ENCODE peak calls at places on chromosomes 12 and 14, in ten cellular contexts. B, U, D, Q, V, O, R, J, K and G are unnamed samples.

GRCh38 chr12:32541754-32542374 is 137.2 kb upstream of the DNM1L start:
- DNase-seq in B (no peak), U (no peak), D (no peak), Q (peak), V (peak), O (no peak), R (no peak), J (no peak), K (no peak), G (peak)

GRCh38 chr12:92539966-92540791 is 162.6 kb upstream of the PLEKHG7 start:
- DNase-seq in B (no peak), U (no peak), D (peak), Q (peak), V (no peak), O (no peak), R (no peak), J (no peak), K (no peak), G (no peak)

GRCh38 chr14:39472078-39472477 is 39.8 kb upstream of the FBXO33 start:
- DNase-seq in B (no peak), U (no peak), D (no peak), Q (no peak), V (no peak), O (no peak), R (no peak), J (no peak), K (no peak), G (no peak)

GRCh38 chr12:104171785-104172563 is 34.0 kb upstream of the NFYB start:
- DNase-seq in B (no peak), U (no peak), D (no peak), Q (no peak), V (no peak), O (no peak), R (no peak), J (no peak), K (no peak), G (no peak)

GRCh38 chr12:68899251-68899771 is 33.7 kb downstream of the CPM start:
- DNase-seq in B (peak), U (no peak), D (no peak), Q (no peak), V (peak), O (peak), R (peak), J (peak), K (peak), G (peak)

GRCh38 chr14:50854521-50854920 is 17.3 kb upstream of the ABHD12B start:
- DNase-seq in B (no peak), U (no peak), D (no peak), Q (no peak), V (no peak), O (no peak), R (no peak), J (no peak), K (no peak), G (no peak)

GRCh38 chr12:106978035-106978800 is 8.7 kb downstream of the MTERF2 start:
- DNase-seq in B (peak), U (no peak), D (peak), Q (no peak), V (peak), O (no peak), R (no peak), J (no peak), K (no peak), G (no peak)

GRCh38 chr14:61153436-61153835 is 127.7 kb downstream of the TMEM30B start:
- DNase-seq in B (no peak), U (no peak), D (no peak), Q (no peak), V (peak), O (no peak), R (peak), J (no peak), K (no peak), G (no peak)

GRCh38 chr14:22071001-22071400 is 397.4 kb upstream of the OR4E1 start:
- DNase-seq in B (no peak), U (peak), D (no peak), Q (no peak), V (no peak), O (no peak), R (no peak), J (no peak), K (no peak), G (no peak)

GRCh38 chr14:48853159-48853558 is 733.0 kb downstream of the RPS29 start:
- DNase-seq in B (no peak), U (no peak), D (no peak), Q (no peak), V (no peak), O (no peak), R (no peak), J (no peak), K (no peak), G (no peak)

GRCh38 chr14:96554315-96554910 is 52.2 kb downstream of the PAPOLA start:
- DNase-seq in B (no peak), U (no peak), D (no peak), Q (no peak), V (no peak), O (no peak), R (no peak), J (no peak), K (no peak), G (no peak)

GRCh38 chr12:97555547-97556200 is 93.1 kb downstream of the RMST start:
- DNase-seq in B (no peak), U (no peak), D (no peak), Q (no peak), V (no peak), O (no peak), R (no peak), J (no peak), K (no peak), G (no peak)

GRCh38 chr12:4031703-4032291 is 158.6 kb upstream of the PARP11 start:
- DNase-seq in B (peak), U (no peak), D (no peak), Q (peak), V (peak), O (peak), R (peak), J (no peak), K (peak), G (no peak)

GRCh38 chr12:43676183-43676813 is 82.3 kb downstream of the PUS7L start:
- DNase-seq in B (no peak), U (peak), D (no peak), Q (peak), V (peak), O (no peak), R (peak), J (no peak), K (no peak), G (no peak)

DNA sequence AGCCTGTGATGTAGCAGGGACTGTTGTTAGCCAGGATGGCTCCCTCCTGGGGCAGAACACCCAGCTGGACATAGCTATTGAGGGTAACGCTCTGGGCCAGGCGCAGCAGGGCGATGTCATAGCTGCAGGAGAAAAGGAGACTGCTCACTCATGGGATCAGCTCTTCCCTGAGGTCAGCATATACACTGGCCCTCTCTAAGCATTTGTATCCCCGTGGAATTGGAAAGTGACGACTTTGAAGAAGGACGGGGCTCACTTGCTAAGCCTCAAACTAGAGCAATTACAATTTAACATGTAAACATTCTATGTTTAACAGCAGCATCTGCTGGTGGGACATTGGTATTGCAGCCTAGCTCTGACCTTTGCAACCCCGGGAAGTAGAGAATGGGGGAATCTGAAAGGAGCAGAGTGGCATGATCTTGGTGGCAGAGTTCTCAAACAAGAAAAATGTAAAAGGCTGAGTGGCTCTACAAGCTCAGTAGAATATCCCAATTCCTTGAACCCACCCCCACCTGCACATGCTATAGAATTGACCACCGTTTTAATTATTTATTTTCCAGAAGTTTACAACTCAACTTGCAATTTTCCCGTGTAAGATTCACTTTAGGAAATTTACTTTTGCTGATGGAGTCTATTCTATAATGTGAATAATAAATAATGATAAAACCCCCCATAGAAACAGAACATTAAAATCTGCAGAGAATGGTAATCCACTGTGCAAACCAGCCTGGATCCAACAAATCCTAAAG is 5.0 kb downstream of the CELA1 start:
- DNase-seq in B (peak), U (peak), D (peak), Q (peak), V (peak), O (peak), R (peak), J (no peak), K (peak), G (no peak)
- H3K4me3 ChIP-seq in B (peak), U (peak), D (peak), Q (no peak), V (peak), O (peak), R (no peak), J (no peak), K (no peak), G (peak)

GRCh38 chr14:90759370-90760054 is 56.7 kb downstream of the TTC7B start:
- DNase-seq in B (no peak), U (no peak), D (peak), Q (no peak), V (no peak), O (no peak), R (no peak), J (no peak), K (no peak), G (no peak)
- H3K4me3 ChIP-seq in B (no peak), U (no peak), D (peak), Q (no peak), V (no peak), O (no peak), R (no peak), J (no peak), K (no peak), G (no peak)

GRCh38 chr14:24398943-24399801 is at the start of gene NYNRIN:
- DNase-seq in B (peak), U (no peak), D (no peak), Q (peak), V (no peak), O (no peak), R (peak), J (no peak), K (no peak), G (no peak)

GRCh38 chr14:24397639-24398297 is 1.0 kb upstream of the NYNRIN start:
- DNase-seq in B (no peak), U (no peak), D (no peak), Q (peak), V (no peak), O (no peak), R (no peak), J (no peak), K (no peak), G (no peak)

GRCh38 chr14:24398298-24398942 is 383 bp upstream of the NYNRIN start:
- DNase-seq in B (peak), U (no peak), D (peak), Q (peak), V (peak), O (no peak), R (no peak), J (no peak), K (no peak), G (no peak)

GRCh38 chr14:24401810-24402702 is 3.3 kb downstream of the NYNRIN start:
- DNase-seq in B (no peak), U (no peak), D (no peak), Q (no peak), V (no peak), O (no peak), R (no peak), J (no peak), K (no peak), G (no peak)

GRCh38 chr14:24399981-24400718 is 1.3 kb downstream of the NYNRIN start:
- DNase-seq in B (no peak), U (no peak), D (no peak), Q (no peak), V (no peak), O (no peak), R (no peak), J (no peak), K (no peak), G (no peak)
- H3K4me3 ChIP-seq in B (peak), U (no peak), D (peak), Q (no peak), V (peak), O (peak), R (peak), J (no peak), K (no peak), G (peak)

DNA sequence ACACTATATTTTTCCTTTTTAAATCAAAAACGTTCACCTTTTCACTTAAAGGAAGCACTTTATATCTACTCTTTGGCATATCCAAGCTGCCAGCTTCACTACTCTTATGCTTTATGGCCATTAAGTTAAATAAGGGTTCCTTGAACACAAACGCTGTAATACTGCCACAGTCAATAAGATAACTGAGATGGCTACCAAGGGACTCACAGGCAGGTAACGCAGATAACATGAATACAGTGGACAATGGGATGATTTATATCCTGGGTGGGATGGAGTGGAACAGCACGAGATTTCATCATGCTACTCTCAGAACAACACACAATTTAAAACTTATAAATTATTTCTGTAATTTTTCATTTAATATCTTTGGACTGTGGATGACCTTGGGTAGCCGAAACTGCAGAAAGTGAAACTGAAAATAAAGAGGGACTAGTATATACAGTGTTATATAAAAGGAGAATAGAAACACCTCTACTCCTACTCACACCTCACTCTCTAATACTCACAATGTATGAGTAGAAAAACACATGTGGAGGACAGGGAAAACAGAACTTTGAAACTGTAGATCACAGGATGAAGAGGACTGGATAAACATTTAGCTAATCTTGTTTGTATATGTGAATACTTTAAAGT is 367.3 kb downstream of the C12orf50 start:
- DNase-seq in B (no peak), U (peak), D (no peak), Q (no peak), V (no peak), O (no peak), R (peak), J (no peak), K (no peak), G (no peak)
- H3K4me3 ChIP-seq in B (peak), U (no peak), D (no peak), Q (no peak), V (peak), O (no peak), R (no peak), J (peak), K (no peak), G (no peak)

GRCh38 chr14:69693145-69693544 is 73.8 kb upstream of the SRSF5 start:
- DNase-seq in B (no peak), U (peak), D (no peak), Q (peak), V (peak), O (no peak), R (no peak), J (no peak), K (no peak), G (no peak)

GRCh38 chr14:69690042-69690441 is 76.9 kb upstream of the SRSF5 start:
- DNase-seq in B (no peak), U (no peak), D (no peak), Q (no peak), V (no peak), O (no peak), R (no peak), J (no peak), K (no peak), G (no peak)

GRCh38 chr14:69694730-69695663 is 71.9 kb upstream of the SRSF5 start:
- DNase-seq in B (no peak), U (no peak), D (no peak), Q (peak), V (peak), O (no peak), R (peak), J (no peak), K (no peak), G (no peak)

GRCh38 chr14:69693823-69694729 is 72.9 kb upstream of the SRSF5 start:
- DNase-seq in B (peak), U (peak), D (no peak), Q (no peak), V (no peak), O (no peak), R (no peak), J (peak), K (no peak), G (peak)

GRCh38 chr14:69692542-69693053 is 74.3 kb upstream of the SRSF5 start:
- DNase-seq in B (no peak), U (no peak), D (no peak), Q (peak), V (no peak), O (no peak), R (no peak), J (no peak), K (no peak), G (no peak)
- H3K4me3 ChIP-seq in B (no peak), U (no peak), D (no peak), Q (no peak), V (no peak), O (no peak), R (no peak), J (no peak), K (no peak), G (no peak)

GRCh38 chr12:115920395-115921183 is 356.9 kb downstream of the MED13L start:
- DNase-seq in B (no peak), U (no peak), D (no peak), Q (no peak), V (no peak), O (no peak), R (peak), J (no peak), K (no peak), G (no peak)

GRCh38 chr12:115914122-115914521 is 363.4 kb downstream of the MED13L start:
- DNase-seq in B (no peak), U (no peak), D (no peak), Q (no peak), V (no peak), O (no peak), R (no peak), J (no peak), K (no peak), G (no peak)

GRCh38 chr12:115912440-115912839 is 365.1 kb downstream of the MED13L start:
- DNase-seq in B (no peak), U (no peak), D (no peak), Q (no peak), V (no peak), O (no peak), R (no peak), J (no peak), K (no peak), G (no peak)

GRCh38 chr12:115918763-115919162 is 358.7 kb downstream of the MED13L start:
- DNase-seq in B (no peak), U (no peak), D (no peak), Q (no peak), V (no peak), O (no peak), R (no peak), J (no peak), K (no peak), G (no peak)

GRCh38 chr12:115916910-115917668 is 360.4 kb downstream of the MED13L start:
- DNase-seq in B (peak), U (peak), D (peak), Q (peak), V (peak), O (no peak), R (no peak), J (no peak), K (peak), G (no peak)
- H3K4me3 ChIP-seq in B (peak), U (no peak), D (peak), Q (no peak), V (no peak), O (no peak), R (no peak), J (no peak), K (no peak), G (no peak)

GRCh38 chr12:16303939-16304338 is 26.5 kb upstream of the SLC15A5 start:
- DNase-seq in B (no peak), U (no peak), D (no peak), Q (no peak), V (peak), O (no peak), R (no peak), J (no peak), K (no peak), G (peak)
- H3K4me3 ChIP-seq in B (no peak), U (no peak), D (no peak), Q (no peak), V (no peak), O (no peak), R (no peak), J (no peak), K (no peak), G (no peak)

DNA sequence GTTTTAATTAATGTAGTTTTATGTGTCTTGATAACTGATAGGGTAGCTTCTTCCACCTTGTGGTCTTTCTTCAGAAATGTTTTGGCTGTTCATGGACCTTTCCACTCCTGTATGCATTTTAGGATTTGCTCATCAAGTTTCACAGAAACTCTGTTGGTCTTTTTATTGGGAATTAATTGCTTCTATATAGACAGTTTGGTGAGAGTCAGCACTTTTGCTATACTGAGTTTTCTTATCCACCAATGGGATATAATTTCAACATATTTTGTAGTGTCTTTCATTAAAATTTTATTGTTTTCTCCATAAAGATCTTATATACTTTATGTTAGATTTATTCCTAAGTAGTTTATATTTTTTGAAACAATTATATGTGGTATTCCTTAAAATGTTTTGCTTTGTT is 7.8 kb downstream of the GOLGA5 start:
- DNase-seq in B (no peak), U (no peak), D (no peak), Q (no peak), V (no peak), O (no peak), R (no peak), J (no peak), K (no peak), G (no peak)
- H3K4me3 ChIP-seq in B (no peak), U (no peak), D (no peak), Q (no peak), V (no peak), O (no peak), R (no peak), J (no peak), K (no peak), G (no peak)

GRCh38 chr14:75432406-75432805 is 4.6 kb downstream of the JDP2 start:
- DNase-seq in B (no peak), U (no peak), D (no peak), Q (no peak), V (no peak), O (no peak), R (no peak), J (no peak), K (no peak), G (no peak)

GRCh38 chr14:75430106-75430505 is 2.3 kb downstream of the JDP2 start:
- DNase-seq in B (no peak), U (no peak), D (peak), Q (no peak), V (peak), O (no peak), R (peak), J (no peak), K (no peak), G (no peak)

GRCh38 chr14:75431827-75432226 is 4.0 kb downstream of the JDP2 start:
- DNase-seq in B (no peak), U (no peak), D (no peak), Q (no peak), V (no peak), O (no peak), R (no peak), J (no peak), K (no peak), G (no peak)

GRCh38 chr14:75430526-75430925 is 2.7 kb downstream of the JDP2 start:
- DNase-seq in B (no peak), U (no peak), D (peak), Q (no peak), V (peak), O (no peak), R (peak), J (no peak), K (no peak), G (no peak)

DNA sequence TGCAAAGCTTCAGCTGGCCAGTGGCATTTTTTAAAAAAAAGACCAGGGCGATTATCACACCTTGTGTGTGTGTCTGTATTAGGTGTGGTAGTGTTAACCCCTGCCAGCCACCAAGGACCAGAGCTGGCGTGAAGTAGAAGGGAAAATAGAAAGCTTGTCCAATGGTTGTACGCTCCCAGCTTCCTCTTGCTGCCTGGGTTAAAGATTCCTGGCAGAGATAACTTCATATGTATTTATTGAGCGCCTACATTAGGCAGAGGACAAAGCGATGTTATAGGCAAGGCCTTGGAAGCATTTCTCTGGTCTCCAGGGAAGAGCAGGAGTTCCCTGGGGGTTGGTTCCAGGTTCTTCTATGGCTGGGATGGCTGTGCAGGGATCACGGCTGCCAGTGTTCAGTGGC is 3.2 kb downstream of the JDP2 start:
- DNase-seq in B (no peak), U (no peak), D (no peak), Q (no peak), V (no peak), O (no peak), R (no peak), J (no peak), K (no peak), G (no peak)
- H3K4me3 ChIP-seq in B (peak), U (no peak), D (no peak), Q (no peak), V (no peak), O (no peak), R (no peak), J (no peak), K (no peak), G (no peak)